ENCODE peak calls at places on chromosome 18, in nine cellular contexts. One of them, this sample, is unnamed.

GRCh38 chr18:58567453-58568196 is 61.3 kb downstream of the ALPK2 start:
- DNase-seq in GM12865: no peak
- DNase-seq in fibroblast of lung: peak
- DNase-seq in AG04449: peak
- DNase-seq in AG04450: peak
- DNase-seq in suprapubic skin: peak
- DNase-seq in colonic mucosa: no peak
- DNase-seq in foreskin fibroblast: peak
- DNase-seq in fibroblast of villous mesenchyme: peak
- DNase-seq in this sample: peak

GRCh38 chr18:59878644-59879043 is 21.2 kb upstream of the PMAIP1 start:
- DNase-seq in GM12865: peak
- DNase-seq in fibroblast of lung: peak
- DNase-seq in AG04449: no peak
- DNase-seq in AG04450: no peak
- DNase-seq in suprapubic skin: no peak
- DNase-seq in colonic mucosa: no peak
- DNase-seq in foreskin fibroblast: peak
- DNase-seq in fibroblast of villous mesenchyme: no peak
- DNase-seq in this sample: no peak

GRCh38 chr18:66193394-66193793 is 410.5 kb downstream of the CDH19 start:
- DNase-seq in GM12865: no peak
- DNase-seq in fibroblast of lung: no peak
- DNase-seq in AG04449: no peak
- DNase-seq in AG04450: no peak
- DNase-seq in suprapubic skin: no peak
- DNase-seq in colonic mucosa: no peak
- DNase-seq in foreskin fibroblast: no peak
- DNase-seq in fibroblast of villous mesenchyme: no peak
- DNase-seq in this sample: no peak

GRCh38 chr18:7847357-7847756 is 280.2 kb downstream of the PTPRM start:
- DNase-seq in GM12865: no peak
- DNase-seq in fibroblast of lung: no peak
- DNase-seq in AG04449: no peak
- DNase-seq in AG04450: no peak
- DNase-seq in suprapubic skin: no peak
- DNase-seq in colonic mucosa: no peak
- DNase-seq in foreskin fibroblast: no peak
- DNase-seq in fibroblast of villous mesenchyme: no peak
- DNase-seq in this sample: no peak

GRCh38 chr18:24400587-24400986 is 3.0 kb upstream of the OSBPL1A start:
- DNase-seq in GM12865: no peak
- DNase-seq in fibroblast of lung: peak
- DNase-seq in AG04449: no peak
- DNase-seq in AG04450: no peak
- DNase-seq in suprapubic skin: no peak
- DNase-seq in colonic mucosa: no peak
- DNase-seq in foreskin fibroblast: peak
- DNase-seq in fibroblast of villous mesenchyme: peak
- DNase-seq in this sample: no peak

GRCh38 chr18:8358066-8358795 is 251.0 kb upstream of the RAB12 start:
- DNase-seq in GM12865: no peak
- DNase-seq in fibroblast of lung: no peak
- DNase-seq in AG04449: no peak
- DNase-seq in AG04450: no peak
- DNase-seq in suprapubic skin: no peak
- DNase-seq in colonic mucosa: no peak
- DNase-seq in foreskin fibroblast: no peak
- DNase-seq in fibroblast of villous mesenchyme: no peak
- DNase-seq in this sample: no peak

GRCh38 chr18:12409466-12409865 is 1.7 kb downstream of the PRELID3A start:
- DNase-seq in GM12865: no peak
- DNase-seq in fibroblast of lung: peak
- DNase-seq in AG04449: no peak
- DNase-seq in AG04450: no peak
- DNase-seq in suprapubic skin: no peak
- DNase-seq in colonic mucosa: no peak
- DNase-seq in foreskin fibroblast: no peak
- DNase-seq in fibroblast of villous mesenchyme: no peak
- DNase-seq in this sample: no peak

GRCh38 chr18:59907172-59907571 is 7.4 kb downstream of the PMAIP1 start:
- DNase-seq in GM12865: peak
- DNase-seq in fibroblast of lung: no peak
- DNase-seq in AG04449: no peak
- DNase-seq in AG04450: no peak
- DNase-seq in suprapubic skin: no peak
- DNase-seq in colonic mucosa: no peak
- DNase-seq in foreskin fibroblast: peak
- DNase-seq in fibroblast of villous mesenchyme: no peak
- DNase-seq in this sample: no peak

GRCh38 chr18:79578396-79579260 is 101.0 kb upstream of the CTDP1 start:
- DNase-seq in GM12865: no peak
- DNase-seq in fibroblast of lung: no peak
- DNase-seq in AG04449: no peak
- DNase-seq in AG04450: no peak
- DNase-seq in suprapubic skin: peak
- DNase-seq in colonic mucosa: no peak
- DNase-seq in foreskin fibroblast: no peak
- DNase-seq in fibroblast of villous mesenchyme: no peak
- DNase-seq in this sample: no peak

GRCh38 chr18:74228312-74228711 is 63.5 kb downstream of the CYB5A start:
- DNase-seq in GM12865: no peak
- DNase-seq in fibroblast of lung: no peak
- DNase-seq in AG04449: no peak
- DNase-seq in AG04450: no peak
- DNase-seq in suprapubic skin: no peak
- DNase-seq in colonic mucosa: no peak
- DNase-seq in foreskin fibroblast: no peak
- DNase-seq in fibroblast of villous mesenchyme: no peak
- DNase-seq in this sample: no peak

GRCh38 chr18:44778788-44779187 is 98.1 kb downstream of the SETBP1 start:
- DNase-seq in GM12865: no peak
- DNase-seq in fibroblast of lung: peak
- DNase-seq in AG04449: no peak
- DNase-seq in AG04450: no peak
- DNase-seq in suprapubic skin: no peak
- DNase-seq in colonic mucosa: no peak
- DNase-seq in foreskin fibroblast: no peak
- DNase-seq in fibroblast of villous mesenchyme: no peak
- DNase-seq in this sample: no peak

GRCh38 chr18:10230072-10230471 is 224.4 kb upstream of the APCDD1 start:
- DNase-seq in GM12865: peak
- DNase-seq in fibroblast of lung: peak
- DNase-seq in AG04449: peak
- DNase-seq in AG04450: peak
- DNase-seq in suprapubic skin: no peak
- DNase-seq in colonic mucosa: no peak
- DNase-seq in foreskin fibroblast: peak
- DNase-seq in fibroblast of villous mesenchyme: peak
- DNase-seq in this sample: peak

GRCh38 chr18:10232062-10232461 is 222.4 kb upstream of the APCDD1 start:
- DNase-seq in GM12865: no peak
- DNase-seq in fibroblast of lung: peak
- DNase-seq in AG04449: no peak
- DNase-seq in AG04450: no peak
- DNase-seq in suprapubic skin: no peak
- DNase-seq in colonic mucosa: no peak
- DNase-seq in foreskin fibroblast: no peak
- DNase-seq in fibroblast of villous mesenchyme: no peak
- DNase-seq in this sample: no peak

GRCh38 chr18:10228380-10228779 is 226.1 kb upstream of the APCDD1 start:
- DNase-seq in GM12865: no peak
- DNase-seq in fibroblast of lung: no peak
- DNase-seq in AG04449: no peak
- DNase-seq in AG04450: no peak
- DNase-seq in suprapubic skin: no peak
- DNase-seq in colonic mucosa: no peak
- DNase-seq in foreskin fibroblast: no peak
- DNase-seq in fibroblast of villous mesenchyme: no peak
- DNase-seq in this sample: no peak

GRCh38 chr18:10233082-10233875 is 221.2 kb upstream of the APCDD1 start:
- DNase-seq in GM12865: no peak
- DNase-seq in fibroblast of lung: no peak
- DNase-seq in AG04449: no peak
- DNase-seq in AG04450: no peak
- DNase-seq in suprapubic skin: no peak
- DNase-seq in colonic mucosa: no peak
- DNase-seq in foreskin fibroblast: no peak
- DNase-seq in fibroblast of villous mesenchyme: no peak
- DNase-seq in this sample: no peak

GRCh38 chr18:10231220-10231619 is 223.2 kb upstream of the APCDD1 start:
- DNase-seq in GM12865: no peak
- DNase-seq in fibroblast of lung: no peak
- DNase-seq in AG04449: no peak
- DNase-seq in AG04450: no peak
- DNase-seq in suprapubic skin: no peak
- DNase-seq in colonic mucosa: no peak
- DNase-seq in foreskin fibroblast: no peak
- DNase-seq in fibroblast of villous mesenchyme: no peak
- DNase-seq in this sample: no peak
- H3K4me3 ChIP-seq in GM12865: no peak
- H3K4me3 ChIP-seq in fibroblast of lung: no peak
- H3K4me3 ChIP-seq in AG04449: no peak
- H3K4me3 ChIP-seq in AG04450: no peak
- H3K4me3 ChIP-seq in suprapubic skin: no peak
- H3K4me3 ChIP-seq in colonic mucosa: no peak
- H3K4me3 ChIP-seq in foreskin fibroblast: no peak
- H3K4me3 ChIP-seq in fibroblast of villous mesenchyme: no peak
- H3K4me3 ChIP-seq in this sample: no peak

GRCh38 chr18:76686737-76687231 is 135.6 kb upstream of the ZNF236 start:
- DNase-seq in GM12865: peak
- DNase-seq in fibroblast of lung: peak
- DNase-seq in AG04449: no peak
- DNase-seq in AG04450: peak
- DNase-seq in suprapubic skin: peak
- DNase-seq in colonic mucosa: peak
- DNase-seq in foreskin fibroblast: peak
- DNase-seq in fibroblast of villous mesenchyme: peak
- DNase-seq in this sample: peak

GRCh38 chr18:76691800-76692199 is 130.6 kb upstream of the ZNF236 start:
- DNase-seq in GM12865: no peak
- DNase-seq in fibroblast of lung: no peak
- DNase-seq in AG04449: no peak
- DNase-seq in AG04450: no peak
- DNase-seq in suprapubic skin: peak
- DNase-seq in colonic mucosa: no peak
- DNase-seq in foreskin fibroblast: peak
- DNase-seq in fibroblast of villous mesenchyme: peak
- DNase-seq in this sample: peak

GRCh38 chr18:76688724-76689472 is 133.5 kb upstream of the ZNF236 start:
- DNase-seq in GM12865: no peak
- DNase-seq in fibroblast of lung: no peak
- DNase-seq in AG04449: no peak
- DNase-seq in AG04450: no peak
- DNase-seq in suprapubic skin: no peak
- DNase-seq in colonic mucosa: no peak
- DNase-seq in foreskin fibroblast: no peak
- DNase-seq in fibroblast of villous mesenchyme: no peak
- DNase-seq in this sample: no peak

GRCh38 chr18:76687271-76688006 is 134.9 kb upstream of the ZNF236 start:
- DNase-seq in GM12865: no peak
- DNase-seq in fibroblast of lung: peak
- DNase-seq in AG04449: no peak
- DNase-seq in AG04450: no peak
- DNase-seq in suprapubic skin: no peak
- DNase-seq in colonic mucosa: no peak
- DNase-seq in foreskin fibroblast: no peak
- DNase-seq in fibroblast of villous mesenchyme: peak
- DNase-seq in this sample: no peak

DNA sequence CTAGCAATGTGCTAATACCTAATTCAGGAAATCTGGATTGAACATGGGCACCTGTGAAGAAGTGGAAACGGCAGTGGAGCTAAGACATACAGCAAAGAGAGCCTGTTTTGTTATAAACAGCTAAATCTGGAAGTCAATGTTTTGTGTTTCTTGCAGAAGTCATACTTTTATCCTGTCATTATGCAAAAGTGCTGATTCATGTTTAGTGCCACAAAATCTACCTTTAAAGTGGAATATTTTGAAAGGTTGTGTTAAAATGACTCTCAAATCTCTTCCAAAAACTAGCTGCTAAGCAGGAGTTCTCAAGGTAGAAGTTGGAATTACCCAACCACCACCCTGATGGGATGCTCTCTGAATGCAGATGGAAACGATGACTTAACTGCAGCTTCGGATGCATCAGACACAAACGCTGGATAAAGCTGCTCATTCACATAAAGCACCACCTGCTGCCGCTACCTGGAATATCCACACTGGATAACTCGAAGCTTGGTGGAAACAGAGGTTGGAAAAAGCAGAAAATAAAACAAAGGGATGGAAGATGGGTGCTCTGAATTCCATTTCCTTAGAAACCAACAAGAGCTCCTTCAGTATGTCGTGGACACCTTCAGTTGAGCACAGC is 132.6 kb upstream of the ZNF236 start:
- DNase-seq in GM12865: no peak
- DNase-seq in fibroblast of lung: no peak
- DNase-seq in AG04449: no peak
- DNase-seq in AG04450: no peak
- DNase-seq in suprapubic skin: peak
- DNase-seq in colonic mucosa: no peak
- DNase-seq in foreskin fibroblast: no peak
- DNase-seq in fibroblast of villous mesenchyme: no peak
- DNase-seq in this sample: no peak
- TF ChIP-seq CTCF in GM12865: no peak
- TF ChIP-seq CTCF in fibroblast of lung: no peak
- TF ChIP-seq CTCF in AG04449: no peak
- TF ChIP-seq CTCF in AG04450: no peak
- TF ChIP-seq CTCF in suprapubic skin: no peak
- TF ChIP-seq CTCF in colonic mucosa: no peak
- TF ChIP-seq CTCF in foreskin fibroblast: no peak
- TF ChIP-seq CTCF in fibroblast of villous mesenchyme: no peak
- TF ChIP-seq CTCF in this sample: no peak

GRCh38 chr18:71212222-71212621 is 923.4 kb downstream of the SOCS6 start:
- DNase-seq in GM12865: no peak
- DNase-seq in fibroblast of lung: no peak
- DNase-seq in AG04449: no peak
- DNase-seq in AG04450: no peak
- DNase-seq in suprapubic skin: no peak
- DNase-seq in colonic mucosa: no peak
- DNase-seq in foreskin fibroblast: no peak
- DNase-seq in fibroblast of villous mesenchyme: no peak
- DNase-seq in this sample: no peak
- H3K4me3 ChIP-seq in GM12865: no peak
- H3K4me3 ChIP-seq in fibroblast of lung: no peak
- H3K4me3 ChIP-seq in AG04449: no peak
- H3K4me3 ChIP-seq in AG04450: no peak
- H3K4me3 ChIP-seq in suprapubic skin: no peak
- H3K4me3 ChIP-seq in colonic mucosa: no peak
- H3K4me3 ChIP-seq in foreskin fibroblast: no peak
- H3K4me3 ChIP-seq in fibroblast of villous mesenchyme: no peak
- H3K4me3 ChIP-seq in this sample: no peak

DNA sequence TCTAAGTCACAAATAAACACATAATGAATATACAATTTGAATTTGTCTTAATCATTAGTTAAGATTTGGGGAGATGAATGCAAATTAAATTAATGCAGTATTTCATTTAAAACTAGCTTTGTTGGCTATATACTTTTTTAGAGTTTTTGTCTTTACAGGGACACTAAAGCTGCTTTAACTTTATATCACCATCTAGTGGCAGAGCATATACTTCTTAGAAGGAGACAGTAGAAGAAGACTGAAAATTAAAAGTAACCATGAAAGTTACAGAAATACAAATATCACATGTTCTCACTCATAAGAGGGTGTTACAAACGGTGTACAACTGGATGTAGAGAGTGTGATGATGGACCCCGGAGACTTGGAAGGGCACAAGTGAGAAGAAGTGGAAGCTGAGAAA is 268.3 kb upstream of the NETO1 start:
- DNase-seq in GM12865: no peak
- DNase-seq in fibroblast of lung: peak
- DNase-seq in AG04449: no peak
- DNase-seq in AG04450: no peak
- DNase-seq in suprapubic skin: no peak
- DNase-seq in colonic mucosa: no peak
- DNase-seq in foreskin fibroblast: peak
- DNase-seq in fibroblast of villous mesenchyme: no peak
- DNase-seq in this sample: no peak
- TF ChIP-seq CTCF in GM12865: no peak
- TF ChIP-seq CTCF in fibroblast of lung: no peak
- TF ChIP-seq CTCF in AG04449: no peak
- TF ChIP-seq CTCF in AG04450: peak
- TF ChIP-seq CTCF in suprapubic skin: no peak
- TF ChIP-seq CTCF in colonic mucosa: no peak
- TF ChIP-seq CTCF in foreskin fibroblast: no peak
- TF ChIP-seq CTCF in fibroblast of villous mesenchyme: peak
- TF ChIP-seq CTCF in this sample: no peak

This sample was measured in fibroblast of pulmonary artery.